ENCODE peak calls at places on chromosome 2, in four cellular contexts. One of them, this sample, is unnamed.

GRCh38 chr2:67650292-67651133 is 253.4 kb downstream of the ETAA1 start:
- DNase-seq in K562: peak; percentile 26
- DNase-seq in GM12878: no peak
- DNase-seq in IMR-90: peak; percentile 96
- DNase-seq in this sample: peak; percentile 67

GRCh38 chr2:194514281-194514680 is 1142.7 kb upstream of the SLC39A10 start:
- DNase-seq in K562: no peak
- DNase-seq in GM12878: no peak
- DNase-seq in IMR-90: no peak
- DNase-seq in this sample: no peak

GRCh38 chr2:26812731-26813130 is 26.9 kb downstream of the CENPA start:
- DNase-seq in K562: no peak
- DNase-seq in GM12878: no peak
- DNase-seq in IMR-90: no peak
- DNase-seq in this sample: no peak

GRCh38 chr2:100713106-100713505 is 106.8 kb upstream of the NPAS2 start:
- DNase-seq in K562: no peak
- DNase-seq in GM12878: no peak
- DNase-seq in IMR-90: no peak
- DNase-seq in this sample: no peak

GRCh38 chr2:44016282-44016681 is 20.5 kb upstream of the LRPPRC start:
- DNase-seq in K562: peak; percentile 48
- DNase-seq in GM12878: no peak
- DNase-seq in IMR-90: peak; percentile 61
- DNase-seq in this sample: no peak

GRCh38 chr2:58137221-58137620 is 90.6 kb downstream of the VRK2 start:
- DNase-seq in K562: no peak
- DNase-seq in GM12878: no peak
- DNase-seq in IMR-90: peak; percentile 68
- DNase-seq in this sample: no peak

GRCh38 chr2:99818842-99819241 is 323.5 kb downstream of the AFF3 start:
- DNase-seq in K562: no peak
- DNase-seq in GM12878: no peak
- DNase-seq in IMR-90: peak; percentile 47
- DNase-seq in this sample: peak; percentile 30

GRCh38 chr2:209005371-209005770 is 418.5 kb upstream of the MAP2 start:
- DNase-seq in K562: no peak
- DNase-seq in GM12878: no peak
- DNase-seq in IMR-90: no peak
- DNase-seq in this sample: no peak

GRCh38 chr2:188422726-188423125 is 131.1 kb downstream of the GULP1 start:
- DNase-seq in K562: no peak
- DNase-seq in GM12878: no peak
- DNase-seq in IMR-90: no peak
- DNase-seq in this sample: no peak

GRCh38 chr2:146477383-146477782 is 1367.4 kb upstream of the ACVR2A start:
- DNase-seq in K562: no peak
- DNase-seq in GM12878: no peak
- DNase-seq in IMR-90: no peak
- DNase-seq in this sample: no peak

GRCh38 chr2:130252880-130253645 is 54.8 kb upstream of the TUBA3E start:
- DNase-seq in K562: no peak
- DNase-seq in GM12878: no peak
- DNase-seq in IMR-90: no peak
- DNase-seq in this sample: peak; percentile 20

GRCh38 chr2:61993422-61994024 is 88.0 kb downstream of the COMMD1 start:
- DNase-seq in K562: peak; percentile 26
- DNase-seq in GM12878: peak; percentile 55
- DNase-seq in IMR-90: peak; percentile 62
- DNase-seq in this sample: peak; percentile 57

GRCh38 chr2:49240608-49241007 is 86.3 kb upstream of the FSHR start:
- DNase-seq in K562: no peak
- DNase-seq in GM12878: no peak
- DNase-seq in IMR-90: peak; percentile 33
- DNase-seq in this sample: no peak

GRCh38 chr2:217797661-217798069 is 205.1 kb downstream of the TNS1 start:
- DNase-seq in K562: peak; percentile 32
- DNase-seq in GM12878: no peak
- DNase-seq in IMR-90: peak; percentile 30
- DNase-seq in this sample: peak; percentile 13

GRCh38 chr2:237474511-237474911 is 12.5 kb upstream of the MLPH start:
- DNase-seq in K562: no peak
- DNase-seq in GM12878: no peak
- DNase-seq in IMR-90: no peak
- DNase-seq in this sample: peak; percentile 51

GRCh38 chr2:129587426-129588064 is 391.9 kb upstream of the RAB6C start:
- DNase-seq in K562: peak; percentile 69
- DNase-seq in GM12878: no peak
- DNase-seq in IMR-90: no peak
- DNase-seq in this sample: no peak

GRCh38 chr2:20671036-20671735 is 4.2 kb downstream of the GDF7 start:
- DNase-seq in K562: no peak
- DNase-seq in GM12878: no peak
- DNase-seq in IMR-90: no peak
- DNase-seq in this sample: peak; percentile 66
- H2AFZ ChIP-seq in K562: no peak overlapping the region
- H2AFZ ChIP-seq in GM12878: no peak overlapping the region
- H2AFZ ChIP-seq in IMR-90: peak overlapping the region; percentile 56
- H2AFZ ChIP-seq in this sample: no peak overlapping the region

GRCh38 chr2:65916177-65916576 is 483.8 kb upstream of the SPRED2 start:
- DNase-seq in K562: no peak
- DNase-seq in GM12878: no peak
- DNase-seq in IMR-90: no peak
- DNase-seq in this sample: no peak

GRCh38 chr2:65918760-65919187 is 486.4 kb upstream of the SPRED2 start:
- DNase-seq in K562: no peak
- DNase-seq in GM12878: no peak
- DNase-seq in IMR-90: no peak
- DNase-seq in this sample: no peak

GRCh38 chr2:65916785-65917295 is 484.4 kb upstream of the SPRED2 start:
- DNase-seq in K562: no peak
- DNase-seq in GM12878: no peak
- DNase-seq in IMR-90: no peak
- DNase-seq in this sample: no peak

GRCh38 chr2:65917990-65918389 is 485.6 kb upstream of the SPRED2 start:
- DNase-seq in K562: no peak
- DNase-seq in GM12878: no peak
- DNase-seq in IMR-90: no peak
- DNase-seq in this sample: no peak

GRCh38 chr2:65913914-65914786 is 481.8 kb upstream of the SPRED2 start:
- DNase-seq in K562: no peak
- DNase-seq in GM12878: no peak
- DNase-seq in IMR-90: no peak
- DNase-seq in this sample: no peak
- TF ChIP-seq RCOR1 in K562: no peak
- TF ChIP-seq RCOR1 in GM12878: no peak
- TF ChIP-seq RCOR1 in IMR-90: no peak
- TF ChIP-seq RCOR1 in this sample: no peak

DNA sequence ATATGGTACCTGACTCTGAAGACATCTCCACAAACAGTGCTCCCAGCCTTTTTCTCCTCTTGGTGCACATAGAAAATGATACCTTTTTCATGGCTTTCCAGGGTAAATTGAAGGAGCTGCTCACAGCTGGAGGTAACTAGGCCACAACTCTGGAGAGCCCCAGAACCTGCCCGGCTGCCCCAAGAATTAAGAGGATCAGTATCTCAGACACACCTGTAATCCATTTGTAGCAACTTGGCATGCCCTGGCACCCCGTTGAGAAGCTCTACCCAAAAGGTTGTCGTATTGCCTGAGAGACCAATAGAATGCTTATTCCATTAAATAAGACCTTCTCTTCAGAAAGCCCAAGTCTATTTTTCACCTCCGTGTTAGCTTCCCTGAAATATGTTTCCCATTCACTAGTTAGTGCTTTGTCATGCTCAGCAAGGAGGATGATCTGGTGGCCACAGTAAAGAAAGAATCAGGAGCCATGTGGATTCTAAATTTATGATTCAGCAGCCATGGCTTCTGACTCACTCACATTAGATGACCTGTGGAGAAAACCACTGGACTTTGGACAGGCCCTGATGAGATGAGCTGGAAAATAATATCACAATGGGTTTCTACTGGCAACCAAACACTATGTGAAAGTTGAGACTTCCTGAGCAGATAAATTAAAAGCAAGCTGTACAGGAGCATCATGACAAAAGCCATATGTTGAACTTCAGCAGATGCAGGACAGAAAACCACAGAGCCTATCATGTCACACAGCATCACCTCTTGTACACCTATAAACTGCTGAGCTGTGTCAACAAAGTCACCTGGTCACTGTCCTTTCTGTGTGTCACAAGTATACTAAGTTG is 253.3 kb upstream of the OSR1 start:
- DNase-seq in K562: peak; percentile 1
- DNase-seq in GM12878: no peak
- DNase-seq in IMR-90: peak; percentile 98
- DNase-seq in this sample: no peak
- H2AFZ ChIP-seq in K562: no peak overlapping the region
- H2AFZ ChIP-seq in GM12878: no peak overlapping the region
- H2AFZ ChIP-seq in IMR-90: no peak overlapping the region
- H2AFZ ChIP-seq in this sample: no peak overlapping the region

DNA sequence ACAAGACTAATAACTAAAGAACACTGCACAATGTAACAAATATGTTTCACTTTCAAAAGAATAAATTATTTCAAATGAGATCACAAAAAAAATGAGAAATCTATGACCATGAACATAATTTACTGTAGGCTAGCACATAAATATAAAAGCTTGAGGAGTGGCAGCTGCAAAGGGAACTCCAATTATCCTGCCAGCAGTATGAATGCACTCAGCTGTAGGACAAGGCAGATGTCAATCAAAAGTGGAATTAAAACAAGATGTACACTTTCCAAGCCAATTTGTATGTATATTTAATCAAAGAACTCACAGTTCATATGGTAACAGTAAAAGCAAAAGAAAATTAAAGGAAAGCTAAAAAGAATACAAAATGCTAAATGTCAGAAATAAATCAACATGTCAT is 76.6 kb upstream of the NCKAP5 start:
- DNase-seq in K562: no peak
- DNase-seq in GM12878: no peak
- DNase-seq in IMR-90: no peak
- DNase-seq in this sample: no peak
- TF ChIP-seq RCOR1 in K562: no peak
- TF ChIP-seq RCOR1 in GM12878: no peak
- TF ChIP-seq RCOR1 in IMR-90: no peak
- TF ChIP-seq RCOR1 in this sample: no peak

GRCh38 chr2:19649785-19650380 is 251.9 kb downstream of the TTC32 start:
- DNase-seq in K562: no peak
- DNase-seq in GM12878: no peak
- DNase-seq in IMR-90: peak; percentile 100
- DNase-seq in this sample: no peak
- H2AFZ ChIP-seq in K562: no peak overlapping the region
- H2AFZ ChIP-seq in GM12878: no peak overlapping the region
- H2AFZ ChIP-seq in IMR-90: no peak overlapping the region
- H2AFZ ChIP-seq in this sample: no peak overlapping the region

GRCh38 chr2:126946323-126947089 is 47.8 kb downstream of the TEX51 start:
- DNase-seq in K562: no peak
- DNase-seq in GM12878: no peak
- DNase-seq in IMR-90: no peak
- DNase-seq in this sample: peak; percentile 84

GRCh38 chr2:126952216-126952615 is 53.5 kb downstream of the TEX51 start:
- DNase-seq in K562: no peak
- DNase-seq in GM12878: no peak
- DNase-seq in IMR-90: no peak
- DNase-seq in this sample: no peak

GRCh38 chr2:126947090-126947404 is 48.4 kb downstream of the TEX51 start:
- DNase-seq in K562: no peak
- DNase-seq in GM12878: no peak
- DNase-seq in IMR-90: no peak
- DNase-seq in this sample: no peak

GRCh38 chr2:126950499-126950898 is 51.8 kb downstream of the TEX51 start:
- DNase-seq in K562: no peak
- DNase-seq in GM12878: no peak
- DNase-seq in IMR-90: no peak
- DNase-seq in this sample: no peak

GRCh38 chr2:126949775-126950174 is 51.1 kb downstream of the TEX51 start:
- DNase-seq in K562: no peak
- DNase-seq in GM12878: no peak
- DNase-seq in IMR-90: no peak
- DNase-seq in this sample: no peak
- TF ChIP-seq RCOR1 in K562: no peak
- TF ChIP-seq RCOR1 in GM12878: no peak
- TF ChIP-seq RCOR1 in IMR-90: no peak
- TF ChIP-seq RCOR1 in this sample: no peak

DNA sequence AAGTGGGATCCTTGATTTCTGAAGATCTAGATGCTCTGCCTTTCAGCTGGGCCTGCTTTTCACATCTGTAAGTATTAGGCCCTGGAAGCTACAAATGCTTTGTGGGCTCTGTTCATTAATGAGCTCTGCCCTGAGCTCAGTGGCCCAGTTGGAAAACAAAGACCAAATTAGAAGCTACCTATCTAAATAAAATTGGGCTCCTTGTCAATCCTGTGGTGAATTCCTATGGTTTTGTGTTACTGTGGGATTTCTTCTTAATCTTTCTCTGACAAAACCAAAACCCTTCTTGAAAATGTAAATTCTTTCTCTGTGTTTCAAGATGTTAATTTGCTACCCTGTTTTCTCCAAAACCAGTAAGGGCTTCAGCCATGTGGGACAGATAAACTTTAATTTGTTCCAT is 219.0 kb upstream of the HS6ST1 start:
- DNase-seq in K562: no peak
- DNase-seq in GM12878: no peak
- DNase-seq in IMR-90: no peak
- DNase-seq in this sample: no peak
- H2AFZ ChIP-seq in K562: no peak overlapping the region
- H2AFZ ChIP-seq in GM12878: no peak overlapping the region
- H2AFZ ChIP-seq in IMR-90: peak overlapping the region; percentile 83
- H2AFZ ChIP-seq in this sample: no peak overlapping the region

GRCh38 chr2:171316755-171317337 is 116.9 kb downstream of the METTL8 start:
- DNase-seq in K562: no peak
- DNase-seq in GM12878: no peak
- DNase-seq in IMR-90: no peak
- DNase-seq in this sample: no peak
- TF ChIP-seq RCOR1 in K562: no peak
- TF ChIP-seq RCOR1 in GM12878: no peak
- TF ChIP-seq RCOR1 in IMR-90: no peak
- TF ChIP-seq RCOR1 in this sample: no peak

This sample was measured in SK-N-SH.